ENCODE peak calls at places on chromosomes 11 and 22, in five cellular contexts. N is Caco-2; J is right atrium auricular region; Z is neuronal stem cell; C is activated CD4-positive, alpha-beta memory T cell treated with anti-CD3 and anti-CD28 coated beads for 36 hours. A is an unnamed sample.

GRCh38 chr22:10961043-10961860 is 4566.7 kb upstream of the OR11H1 start:
- DNase-seq in C (no peak), J (no peak), Z (no peak), N (no peak), A (no peak)

GRCh38 chr11:94731921-94732601 is 36.1 kb upstream of the AMOTL1 start:
- DNase-seq in J (no peak), C (no peak), Z (no peak), N (no peak), A (peak)

GRCh38 chr22:20652130-20652529 is 121.8 kb upstream of the SERPIND1 start:
- DNase-seq in J (peak), Z (no peak), N (no peak), C (no peak), A (no peak)

GRCh38 chr11:47616726-47617416 is 22.7 kb upstream of the C1QTNF4 start:
- DNase-seq in N (no peak), C (peak), J (peak), Z (no peak), A (peak)

GRCh38 chr11:12625438-12626071 is 48.7 kb upstream of the TEAD1 start:
- DNase-seq in Z (no peak), J (no peak), N (no peak), C (no peak), A (peak)

GRCh38 chr11:129248618-129249017 is 56.5 kb upstream of the ARHGAP32 start:
- DNase-seq in Z (no peak), N (no peak), C (no peak), J (no peak), A (peak)

GRCh38 chr11:121671276-121672168 is 218.8 kb upstream of the SORL1-AS1 start:
- DNase-seq in N (no peak), J (no peak), Z (no peak), C (no peak), A (peak)

GRCh38 chr11:61851128-61851899 is 23.2 kb downstream of the FADS2 start:
- DNase-seq in Z (no peak), N (no peak), J (peak), C (no peak), A (no peak)

GRCh38 chr11:60221706-60222105 is 21.2 kb downstream of the MS4A4E start:
- DNase-seq in C (no peak), N (no peak), Z (no peak), J (no peak), A (no peak)

GRCh38 chr22:48082284-48082683 is 1319.8 kb downstream of the TBC1D22A start:
- DNase-seq in Z (no peak), C (no peak), N (no peak), J (no peak), A (no peak)

GRCh38 chr11:131486100-131486499 is 115.7 kb downstream of the NTM start:
- DNase-seq in J (no peak), C (no peak), Z (no peak), N (no peak), A (no peak)

A was measured in IMR-90.